ENCODE peak calls at places on chromosomes 4 and X, in five cellular contexts. F is NCI-H187 treated with DMSO at 0.1 percent for 48 hours; J is activated naive CD8-positive, alpha-beta T cell treated with anti-CD3 and anti-CD28 coated beads, Interleukin-2, amount 50 U/mL, for 24 hours; L is mesothelial cell of epicardium; Y is cardiac septum. O is an unnamed sample.
A peak's percentile ranks its signal among the peaks of the same experiment; 100 is the strongest.

GRCh38 chrX:10620121-10620699 is at the start of gene MID1:
- DNase-seq in F (peak; percentile 12), J (no peak), L (peak; percentile 39), Y (no peak), O (peak; percentile 64)

GRCh38 chrX:38375888-38376287 is 23.5 kb downstream of the OTC start:
- DNase-seq in F (no peak), J (no peak), L (no peak), Y (no peak), O (no peak)

GRCh38 chrX:57286507-57287251 is at the start of gene FAAH2:
- DNase-seq in F (peak; percentile 18), J (peak; percentile 18), L (no peak), Y (no peak), O (peak; percentile 78)

GRCh38 chrX:332496-332860 is 13.9 kb upstream of the GTPBP6 start:
- DNase-seq in F (no peak), J (no peak), L (no peak), Y (no peak), O (peak; percentile 19)

GRCh38 chrX:33183366-33183765 is 28.0 kb downstream of the DMD start:
- DNase-seq in F (no peak), J (no peak), L (no peak), Y (no peak), O (no peak)

GRCh38 chr4:110487873-110488272 is 11.9 kb downstream of the ENPEP start:
- DNase-seq in F (no peak), J (no peak), L (no peak), Y (no peak), O (no peak)

GRCh38 chr4:152696764-152697250 is 17.0 kb upstream of the TMEM154 start:
- DNase-seq in F (no peak), J (no peak), L (no peak), Y (no peak), O (no peak)

GRCh38 chr4:54276633-54277426 is 47.7 kb downstream of the PDGFRA start:
- DNase-seq in F (no peak), J (no peak), L (no peak), Y (no peak), O (no peak)

GRCh38 chr4:15469402-15470148 is at the start of gene CC2D2A:
- DNase-seq in F (no peak), J (no peak), L (no peak), Y (no peak), O (no peak)

GRCh38 chr4:139177888-139178609 is 1.0 kb upstream of the ELF2 start:
- DNase-seq in F (peak; percentile 49), J (peak; percentile 89), L (peak; percentile 90), Y (peak; percentile 99), O (peak; percentile 97)

GRCh38 chrX:40102393-40103381 is 4.9 kb upstream of the BCOR start:
- DNase-seq in F (no peak), J (no peak), L (no peak), Y (no peak), O (no peak)

GRCh38 chr4:101846550-101846949 is 56.0 kb downstream of the BANK1 start:
- DNase-seq in F (no peak), J (no peak), L (no peak), Y (no peak), O (no peak)

GRCh38 chr4:186486172-186486571 is 69.2 kb downstream of the MTNR1A start:
- DNase-seq in F (no peak), J (no peak), L (no peak), Y (no peak), O (no peak)

GRCh38 chr4:2083116-2083825 is 24.1 kb downstream of the NAT8L start:
- DNase-seq in F (no peak), J (no peak), L (no peak), Y (peak; percentile 50), O (no peak)

GRCh38 chrX:72048515-72049455 is 82.9 kb downstream of the RTL5 start:
- DNase-seq in F (no peak), J (no peak), L (no peak), Y (no peak), O (no peak)

GRCh38 chr4:4637710-4638109 is 95.9 kb upstream of the STX18 start:
- DNase-seq in F (no peak), J (no peak), L (no peak), Y (peak; percentile 26), O (no peak)

GRCh38 chrX:139642241-139642927 is 65.6 kb downstream of the MCF2 start:
- DNase-seq in F (no peak), J (no peak), L (no peak), Y (no peak), O (no peak)

GRCh38 chrX:50799531-50799961 is 14.4 kb downstream of the SHROOM4 start:
- DNase-seq in F (no peak), J (no peak), L (no peak), Y (no peak), O (peak; percentile 53)

GRCh38 chr4:12852338-12853307 is 631.5 kb downstream of the RAB28 start:
- DNase-seq in F (peak; percentile 68), J (no peak), L (no peak), Y (no peak), O (no peak)

GRCh38 chrX:136204571-136204970 is 46.6 kb downstream of the MAP7D3 start:
- DNase-seq in F (no peak), J (no peak), L (no peak), Y (no peak), O (peak; percentile 57)

O was measured in lower lobe of right lung.